ENCODE peak calls at places on chromosomes 12 and 14, in seven cellular contexts. F is T-cell; E is GM23338; Q is HTR-8/SVneo; V is stimulated activated CD4-positive, alpha-beta T cell treated with anti-CD3 and anti-CD28 coated beads, Interleukin-12 subunit alpha, Interleukin-12 subunit beta, amount 100 ng/mL, for 48 hours; I is NCI-H2171; G is OCI-LY7. S is an unnamed sample.

GRCh38 chr14:99732436-99733220 is 48.5 kb downstream of the CYP46A1 start:
- DNase-seq in F (no peak), E (no peak), Q (no peak), V (no peak), I (no peak), G (no peak), S (no peak)

GRCh38 chr12:52822771-52823510 is 9.0 kb upstream of the KRT4 start:
- DNase-seq in F (no peak), E (no peak), Q (no peak), V (no peak), I (no peak), G (no peak), S (no peak)

GRCh38 chr14:70448633-70449032 is 3.3 kb upstream of the ADAM21 start:
- DNase-seq in F (no peak), E (no peak), Q (peak), V (no peak), I (peak), G (no peak), S (no peak)

GRCh38 chr12:15088115-15088514 is 115.3 kb downstream of the PDE6H start:
- DNase-seq in F (no peak), E (no peak), Q (no peak), V (no peak), I (no peak), G (no peak), S (no peak)

GRCh38 chr12:65306603-65307501 is 28.4 kb downstream of the MSRB3 start:
- DNase-seq in F (no peak), E (peak), Q (peak), V (no peak), I (no peak), G (peak), S (peak)

GRCh38 chr12:71994715-71995114 is 56.1 kb downstream of the TPH2 start:
- DNase-seq in F (no peak), E (no peak), Q (no peak), V (no peak), I (no peak), G (no peak), S (no peak)

GRCh38 chr14:51507556-51508511 is 143.9 kb upstream of the FRMD6 start:
- DNase-seq in F (no peak), E (no peak), Q (no peak), V (no peak), I (peak), G (no peak), S (peak)

GRCh38 chr14:22419620-22420019 is 169.4 kb downstream of the DAD1 start:
- DNase-seq in F (no peak), E (no peak), Q (peak), V (no peak), I (no peak), G (no peak), S (no peak)

GRCh38 chr14:62117010-62117717 is 354.9 kb downstream of the SNAPC1 start:
- DNase-seq in F (peak), E (peak), Q (peak), V (peak), I (peak), G (peak), S (peak)

GRCh38 chr12:82627799-82628198 is 58.9 kb upstream of the TMTC2 start:
- DNase-seq in F (no peak), E (peak), Q (peak), V (no peak), I (peak), G (no peak), S (peak)

GRCh38 chr12:112796067-112796466 is 4.5 kb downstream of the RPH3A start:
- DNase-seq in F (no peak), E (peak), Q (no peak), V (no peak), I (no peak), G (no peak), S (no peak)

GRCh38 chr14:49497725-49498348 is 88.3 kb downstream of the RPS29 start:
- DNase-seq in F (no peak), E (peak), Q (peak), V (no peak), I (peak), G (peak), S (peak)

GRCh38 chr14:84987042-84987441 is 542.9 kb upstream of the FLRT2 start:
- DNase-seq in F (no peak), E (no peak), Q (no peak), V (no peak), I (no peak), G (no peak), S (no peak)

GRCh38 chr14:92549853-92550244 is 36.3 kb downstream of the RIN3 start:
- DNase-seq in F (no peak), E (no peak), Q (no peak), V (no peak), I (no peak), G (no peak), S (no peak)

GRCh38 chr12:71958457-71958856 is 19.8 kb downstream of the TPH2 start:
- DNase-seq in F (no peak), E (no peak), Q (no peak), V (no peak), I (no peak), G (no peak), S (no peak)

GRCh38 chr12:88142610-88142991 is 494 bp downstream of the TMTC3 start:
- DNase-seq in F (peak), E (peak), Q (no peak), V (no peak), I (no peak), G (peak), S (peak)

GRCh38 chr12:75684678-75685620 is 173.5 kb upstream of the KRR1 start:
- DNase-seq in F (no peak), E (no peak), Q (no peak), V (no peak), I (peak), G (no peak), S (no peak)

GRCh38 chr14:101705733-101706508 is 55.6 kb upstream of the PPP2R5C start:
- DNase-seq in F (peak), E (peak), Q (no peak), V (peak), I (no peak), G (no peak), S (peak)

GRCh38 chr12:94676011-94676709 is 25.8 kb upstream of the TMCC3 start:
- DNase-seq in F (peak), E (no peak), Q (no peak), V (no peak), I (no peak), G (no peak), S (no peak)

GRCh38 chr12:131057211-131057721 is 103.6 kb downstream of the ADGRD1 start:
- DNase-seq in F (no peak), E (no peak), Q (no peak), V (no peak), I (no peak), G (no peak), S (no peak)

GRCh38 chr12:63068857-63069442 is 82.1 kb downstream of the AVPR1A start:
- DNase-seq in F (no peak), E (peak), Q (peak), V (no peak), I (peak), G (peak), S (peak)

GRCh38 chr12:75437564-75437963 is 43.0 kb upstream of the GLIPR1 start:
- DNase-seq in F (no peak), E (no peak), Q (no peak), V (no peak), I (no peak), G (peak), S (no peak)

GRCh38 chr12:53505086-53505485 is 2.2 kb downstream of the NPFF start:
- DNase-seq in F (no peak), E (no peak), Q (no peak), V (no peak), I (no peak), G (no peak), S (no peak)

GRCh38 chr14:81437226-81437625 is 37.1 kb upstream of the STON2 start:
- DNase-seq in F (no peak), E (no peak), Q (no peak), V (no peak), I (no peak), G (no peak), S (no peak)

GRCh38 chr14:77301103-77301502 is 19.6 kb downstream of the POMT2 start:
- DNase-seq in F (peak), E (peak), Q (peak), V (peak), I (peak), G (peak), S (peak)

GRCh38 chr12:119714614-119715267 is 46.8 kb downstream of the PRKAB1 start:
- DNase-seq in F (no peak), E (no peak), Q (no peak), V (no peak), I (no peak), G (no peak), S (no peak)

GRCh38 chr12:26648584-26648983 is 184.4 kb downstream of the ITPR2 start:
- DNase-seq in F (no peak), E (no peak), Q (peak), V (no peak), I (no peak), G (no peak), S (no peak)

GRCh38 chr12:13422291-13422690 is 225.8 kb downstream of the EMP1 start:
- DNase-seq in F (no peak), E (no peak), Q (no peak), V (no peak), I (no peak), G (no peak), S (no peak)

GRCh38 chr14:75244121-75244520 is 34.5 kb upstream of the FOS start:
- DNase-seq in F (no peak), E (no peak), Q (no peak), V (no peak), I (no peak), G (no peak), S (no peak)

GRCh38 chr12:26246483-26247164 is 51.3 kb downstream of the SSPN start:
- DNase-seq in F (no peak), E (no peak), Q (no peak), V (no peak), I (no peak), G (no peak), S (no peak)

GRCh38 chr14:83885748-83886382 is 1644.1 kb upstream of the FLRT2 start:
- DNase-seq in F (no peak), E (no peak), Q (no peak), V (no peak), I (no peak), G (no peak), S (no peak)

GRCh38 chr12:111942557-111942956 is 70.4 kb downstream of the TMEM116 start:
- DNase-seq in F (no peak), E (no peak), Q (no peak), V (no peak), I (no peak), G (no peak), S (no peak)

GRCh38 chr12:31057671-31058070 is 16.0 kb upstream of the DDX11 start:
- DNase-seq in F (no peak), E (no peak), Q (no peak), V (no peak), I (no peak), G (peak), S (no peak)

GRCh38 chr12:41407240-41407799 is 219.2 kb downstream of the PDZRN4 start:
- DNase-seq in F (no peak), E (peak), Q (no peak), V (no peak), I (peak), G (no peak), S (peak)

GRCh38 chr12:132827763-132828703 is 636 bp downstream of the GOLGA3 start:
- DNase-seq in F (no peak), E (peak), Q (peak), V (no peak), I (no peak), G (peak), S (no peak)

GRCh38 chr14:74984241-74985027 is 18.3 kb upstream of the EIF2B2 start:
- DNase-seq in F (no peak), E (no peak), Q (no peak), V (no peak), I (no peak), G (no peak), S (peak)

GRCh38 chr12:113471619-113472171 is at the start of gene LHX5:
- DNase-seq in F (no peak), E (peak), Q (no peak), V (no peak), I (no peak), G (no peak), S (peak)

GRCh38 chr14:47929334-47929733 is 253.9 kb upstream of the MDGA2 start:
- DNase-seq in F (no peak), E (no peak), Q (no peak), V (no peak), I (no peak), G (peak), S (no peak)

GRCh38 chr12:80269953-80270552 is 170.7 kb downstream of the OTOGL start:
- DNase-seq in F (no peak), E (peak), Q (peak), V (no peak), I (peak), G (peak), S (peak)